ENCODE peak calls at places on chromosomes 13 and 19, in ten cellular contexts. One of them, this sample, is unnamed.

GRCh38 chr19:58551123-58551497 is 3.8 kb downstream of the CHMP2A start:
- DNase-seq in GM23248: no peak
- DNase-seq in CD4-positive, CD25-positive, alpha-beta regulatory T cell: no peak
- DNase-seq in ovary: no peak
- DNase-seq in thoracic aorta: no peak
- DNase-seq in psoas muscle: no peak
- DNase-seq in tibial nerve: no peak
- DNase-seq in IMR-90: no peak
- DNase-seq in body of pancreas: no peak
- DNase-seq in transverse colon: no peak
- DNase-seq in this sample: no peak

GRCh38 chr13:90197722-90198121 is 1149.8 kb upstream of the MIR17HG start:
- DNase-seq in psoas muscle: no peak
- DNase-seq in tibial nerve: no peak
- DNase-seq in thoracic aorta: no peak
- DNase-seq in ovary: no peak
- DNase-seq in CD4-positive, CD25-positive, alpha-beta regulatory T cell: no peak
- DNase-seq in transverse colon: no peak
- DNase-seq in body of pancreas: no peak
- DNase-seq in GM23248: peak; percentile 55
- DNase-seq in IMR-90: no peak
- DNase-seq in this sample: no peak

GRCh38 chr13:74132768-74133656 is 1.2 kb downstream of the KLF12 start:
- DNase-seq in GM23248: peak; percentile 64
- DNase-seq in CD4-positive, CD25-positive, alpha-beta regulatory T cell: peak; percentile 56
- DNase-seq in IMR-90: peak; percentile 50
- DNase-seq in psoas muscle: peak; percentile 60
- DNase-seq in transverse colon: peak; percentile 26
- DNase-seq in body of pancreas: peak; percentile 8
- DNase-seq in thoracic aorta: no peak
- DNase-seq in tibial nerve: no peak
- DNase-seq in ovary: peak; percentile 41
- DNase-seq in this sample: peak; percentile 48

GRCh38 chr19:49436381-49437017 is 4.8 kb downstream of the SLC17A7 start:
- DNase-seq in GM23248: peak; percentile 54
- DNase-seq in CD4-positive, CD25-positive, alpha-beta regulatory T cell: peak; percentile 63
- DNase-seq in tibial nerve: no peak
- DNase-seq in psoas muscle: no peak
- DNase-seq in thoracic aorta: no peak
- DNase-seq in IMR-90: no peak
- DNase-seq in body of pancreas: no peak
- DNase-seq in transverse colon: no peak
- DNase-seq in ovary: no peak
- DNase-seq in this sample: no peak

GRCh38 chr13:105538346-105538745 is 997.1 kb downstream of the EFNB2 start:
- DNase-seq in IMR-90: no peak
- DNase-seq in transverse colon: no peak
- DNase-seq in tibial nerve: no peak
- DNase-seq in GM23248: no peak
- DNase-seq in body of pancreas: no peak
- DNase-seq in psoas muscle: no peak
- DNase-seq in ovary: no peak
- DNase-seq in thoracic aorta: no peak
- DNase-seq in CD4-positive, CD25-positive, alpha-beta regulatory T cell: no peak
- DNase-seq in this sample: no peak

GRCh38 chr13:23965346-23965745 is 68.0 kb upstream of the C1QTNF9B start:
- DNase-seq in tibial nerve: no peak
- DNase-seq in GM23248: no peak
- DNase-seq in psoas muscle: no peak
- DNase-seq in thoracic aorta: no peak
- DNase-seq in IMR-90: no peak
- DNase-seq in ovary: no peak
- DNase-seq in CD4-positive, CD25-positive, alpha-beta regulatory T cell: no peak
- DNase-seq in body of pancreas: no peak
- DNase-seq in transverse colon: no peak
- DNase-seq in this sample: no peak

GRCh38 chr19:19460761-19461265 is 54.5 kb downstream of the TSSK6 start:
- DNase-seq in ovary: peak; percentile 39
- DNase-seq in CD4-positive, CD25-positive, alpha-beta regulatory T cell: peak; percentile 84
- DNase-seq in body of pancreas: peak; percentile 57
- DNase-seq in IMR-90: peak; percentile 30
- DNase-seq in psoas muscle: peak; percentile 84
- DNase-seq in thoracic aorta: no peak
- DNase-seq in GM23248: peak; percentile 74
- DNase-seq in tibial nerve: peak; percentile 56
- DNase-seq in transverse colon: peak; percentile 52
- DNase-seq in this sample: peak; percentile 65

GRCh38 chr19:39426170-39426569 is 9.6 kb downstream of the RPS16 start:
- DNase-seq in ovary: no peak
- DNase-seq in thoracic aorta: no peak
- DNase-seq in IMR-90: no peak
- DNase-seq in GM23248: no peak
- DNase-seq in CD4-positive, CD25-positive, alpha-beta regulatory T cell: no peak
- DNase-seq in tibial nerve: no peak
- DNase-seq in transverse colon: no peak
- DNase-seq in psoas muscle: no peak
- DNase-seq in body of pancreas: no peak
- DNase-seq in this sample: no peak

GRCh38 chr13:48126944-48127814 is 32.3 kb upstream of the MED4 start:
- DNase-seq in transverse colon: peak; percentile 19
- DNase-seq in body of pancreas: peak; percentile 50
- DNase-seq in IMR-90: peak; percentile 60
- DNase-seq in tibial nerve: peak; percentile 75
- DNase-seq in GM23248: peak; percentile 77
- DNase-seq in thoracic aorta: peak; percentile 25
- DNase-seq in CD4-positive, CD25-positive, alpha-beta regulatory T cell: peak; percentile 85
- DNase-seq in psoas muscle: peak; percentile 85
- DNase-seq in ovary: peak; percentile 66
- DNase-seq in this sample: peak; percentile 80

GRCh38 chr19:1130801-1131717 is 27.3 kb downstream of the GPX4 start:
- DNase-seq in GM23248: peak; percentile 55
- DNase-seq in body of pancreas: no peak
- DNase-seq in ovary: no peak
- DNase-seq in tibial nerve: no peak
- DNase-seq in psoas muscle: no peak
- DNase-seq in IMR-90: no peak
- DNase-seq in transverse colon: peak; percentile 70
- DNase-seq in CD4-positive, CD25-positive, alpha-beta regulatory T cell: peak; percentile 82
- DNase-seq in thoracic aorta: no peak
- DNase-seq in this sample: peak; percentile 45

GRCh38 chr19:782195-783043 is 14.8 kb upstream of the PTBP1 start:
- DNase-seq in psoas muscle: no peak
- DNase-seq in tibial nerve: no peak
- DNase-seq in transverse colon: no peak
- DNase-seq in GM23248: peak; percentile 65
- DNase-seq in ovary: no peak
- DNase-seq in thoracic aorta: no peak
- DNase-seq in IMR-90: peak; percentile 33
- DNase-seq in CD4-positive, CD25-positive, alpha-beta regulatory T cell: no peak
- DNase-seq in body of pancreas: peak; percentile 66
- DNase-seq in this sample: no peak

GRCh38 chr13:20221772-20222171 is 10.3 kb downstream of the GJB6 start:
- DNase-seq in body of pancreas: peak; percentile 25
- DNase-seq in GM23248: peak; percentile 49
- DNase-seq in transverse colon: no peak
- DNase-seq in tibial nerve: no peak
- DNase-seq in thoracic aorta: no peak
- DNase-seq in CD4-positive, CD25-positive, alpha-beta regulatory T cell: no peak
- DNase-seq in ovary: no peak
- DNase-seq in IMR-90: no peak
- DNase-seq in psoas muscle: no peak
- DNase-seq in this sample: no peak

GRCh38 chr19:54470991-54471782 is 1.9 kb downstream of the CDC42EP5 start:
- DNase-seq in GM23248: peak; percentile 68
- DNase-seq in thoracic aorta: no peak
- DNase-seq in body of pancreas: peak; percentile 74
- DNase-seq in ovary: peak; percentile 33
- DNase-seq in tibial nerve: peak; percentile 37
- DNase-seq in psoas muscle: peak; percentile 59
- DNase-seq in IMR-90: no peak
- DNase-seq in CD4-positive, CD25-positive, alpha-beta regulatory T cell: no peak
- DNase-seq in transverse colon: peak; percentile 62
- DNase-seq in this sample: no peak

GRCh38 chr13:34990399-34991224 is 48.5 kb downstream of the NBEA start:
- DNase-seq in tibial nerve: no peak
- DNase-seq in GM23248: no peak
- DNase-seq in thoracic aorta: no peak
- DNase-seq in transverse colon: no peak
- DNase-seq in IMR-90: no peak
- DNase-seq in body of pancreas: no peak
- DNase-seq in psoas muscle: no peak
- DNase-seq in ovary: no peak
- DNase-seq in CD4-positive, CD25-positive, alpha-beta regulatory T cell: no peak
- DNase-seq in this sample: no peak

DNA sequence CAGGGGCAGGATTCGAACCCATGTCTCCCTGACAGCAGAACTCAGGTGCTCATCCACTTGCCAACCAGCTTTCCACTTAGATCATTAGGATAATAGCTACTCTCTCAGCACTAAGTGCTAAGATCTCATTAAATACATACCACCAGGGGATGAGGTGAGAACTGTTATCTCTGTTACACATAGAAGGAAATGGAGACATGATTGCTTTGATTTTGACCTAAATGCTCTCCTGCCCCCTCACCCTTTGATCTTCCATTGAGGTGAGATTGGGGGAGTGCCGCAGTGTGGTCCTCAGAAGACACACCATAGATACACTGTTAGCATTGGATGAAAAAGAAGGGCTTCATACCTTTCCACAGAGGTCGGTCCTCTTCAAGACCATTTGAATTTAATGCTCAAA is 38.9 kb upstream of the NPAS1 start:
- DNase-seq in GM23248: no peak
- DNase-seq in CD4-positive, CD25-positive, alpha-beta regulatory T cell: no peak
- DNase-seq in thoracic aorta: no peak
- DNase-seq in tibial nerve: no peak
- DNase-seq in body of pancreas: no peak
- DNase-seq in IMR-90: no peak
- DNase-seq in transverse colon: no peak
- DNase-seq in psoas muscle: no peak
- DNase-seq in ovary: no peak
- DNase-seq in this sample: no peak
- H3K4me1 ChIP-seq in GM23248: peaks cover 56% of the 10 kb centered on the region
- H3K4me1 ChIP-seq in CD4-positive, CD25-positive, alpha-beta regulatory T cell: no peaks in the 10 kb centered on the region
- H3K4me1 ChIP-seq in thoracic aorta: peaks cover 69% of the 10 kb centered on the region
- H3K4me1 ChIP-seq in tibial nerve: peaks cover 51% of the 10 kb centered on the region
- H3K4me1 ChIP-seq in body of pancreas: peaks cover 36% of the 10 kb centered on the region
- H3K4me1 ChIP-seq in IMR-90: peaks cover 34% of the 10 kb centered on the region
- H3K4me1 ChIP-seq in transverse colon: peaks cover 40% of the 10 kb centered on the region
- H3K4me1 ChIP-seq in psoas muscle: peaks cover 83% of the 10 kb centered on the region
- H3K4me1 ChIP-seq in ovary: peaks cover 28% of the 10 kb centered on the region
- H3K4me1 ChIP-seq in this sample: no peaks in the 10 kb centered on the region

GRCh38 chr13:98564204-98564603 is 12.7 kb downstream of the STK24 start:
- DNase-seq in IMR-90: no peak
- DNase-seq in transverse colon: no peak
- DNase-seq in CD4-positive, CD25-positive, alpha-beta regulatory T cell: no peak
- DNase-seq in GM23248: peak; percentile 0
- DNase-seq in thoracic aorta: no peak
- DNase-seq in tibial nerve: no peak
- DNase-seq in psoas muscle: no peak
- DNase-seq in body of pancreas: no peak
- DNase-seq in ovary: no peak
- DNase-seq in this sample: no peak

GRCh38 chr13:98570929-98571372 is 6.0 kb downstream of the STK24 start:
- DNase-seq in ovary: no peak
- DNase-seq in psoas muscle: no peak
- DNase-seq in thoracic aorta: no peak
- DNase-seq in CD4-positive, CD25-positive, alpha-beta regulatory T cell: peak; percentile 80
- DNase-seq in body of pancreas: peak; percentile 34
- DNase-seq in IMR-90: no peak
- DNase-seq in GM23248: no peak
- DNase-seq in tibial nerve: no peak
- DNase-seq in transverse colon: peak; percentile 61
- DNase-seq in this sample: no peak

GRCh38 chr13:98563071-98563470 is 13.8 kb downstream of the STK24 start:
- DNase-seq in thoracic aorta: no peak
- DNase-seq in psoas muscle: no peak
- DNase-seq in transverse colon: no peak
- DNase-seq in CD4-positive, CD25-positive, alpha-beta regulatory T cell: peak; percentile 85
- DNase-seq in IMR-90: no peak
- DNase-seq in tibial nerve: no peak
- DNase-seq in body of pancreas: no peak
- DNase-seq in ovary: no peak
- DNase-seq in GM23248: peak; percentile 35
- DNase-seq in this sample: peak; percentile 75

GRCh38 chr13:98567140-98567539 is 9.8 kb downstream of the STK24 start:
- DNase-seq in CD4-positive, CD25-positive, alpha-beta regulatory T cell: no peak
- DNase-seq in body of pancreas: no peak
- DNase-seq in thoracic aorta: no peak
- DNase-seq in ovary: no peak
- DNase-seq in GM23248: no peak
- DNase-seq in transverse colon: no peak
- DNase-seq in tibial nerve: no peak
- DNase-seq in psoas muscle: no peak
- DNase-seq in IMR-90: no peak
- DNase-seq in this sample: no peak

GRCh38 chr13:98565726-98566577 is 11.0 kb downstream of the STK24 start:
- DNase-seq in ovary: no peak
- DNase-seq in thoracic aorta: no peak
- DNase-seq in body of pancreas: peak; percentile 54
- DNase-seq in transverse colon: peak; percentile 77
- DNase-seq in GM23248: peak; percentile 52
- DNase-seq in psoas muscle: peak; percentile 70
- DNase-seq in tibial nerve: no peak
- DNase-seq in IMR-90: no peak
- DNase-seq in CD4-positive, CD25-positive, alpha-beta regulatory T cell: no peak
- DNase-seq in this sample: no peak
- H3K4me1 ChIP-seq in ovary: peaks cover 29% of the 10 kb centered on the region
- H3K4me1 ChIP-seq in thoracic aorta: peaks cover 31% of the 10 kb centered on the region
- H3K4me1 ChIP-seq in body of pancreas: peaks cover 58% of the 10 kb centered on the region
- H3K4me1 ChIP-seq in transverse colon: peaks cover 80% of the 10 kb centered on the region
- H3K4me1 ChIP-seq in GM23248: peaks cover 37% of the 10 kb centered on the region
- H3K4me1 ChIP-seq in psoas muscle: peaks cover 51% of the 10 kb centered on the region
- H3K4me1 ChIP-seq in tibial nerve: peaks cover 65% of the 10 kb centered on the region
- H3K4me1 ChIP-seq in IMR-90: peaks cover 21% of the 10 kb centered on the region
- H3K4me1 ChIP-seq in CD4-positive, CD25-positive, alpha-beta regulatory T cell: peaks cover 93% of the 10 kb centered on the region
- H3K4me1 ChIP-seq in this sample: peaks cover 50% of the 10 kb centered on the region

DNA sequence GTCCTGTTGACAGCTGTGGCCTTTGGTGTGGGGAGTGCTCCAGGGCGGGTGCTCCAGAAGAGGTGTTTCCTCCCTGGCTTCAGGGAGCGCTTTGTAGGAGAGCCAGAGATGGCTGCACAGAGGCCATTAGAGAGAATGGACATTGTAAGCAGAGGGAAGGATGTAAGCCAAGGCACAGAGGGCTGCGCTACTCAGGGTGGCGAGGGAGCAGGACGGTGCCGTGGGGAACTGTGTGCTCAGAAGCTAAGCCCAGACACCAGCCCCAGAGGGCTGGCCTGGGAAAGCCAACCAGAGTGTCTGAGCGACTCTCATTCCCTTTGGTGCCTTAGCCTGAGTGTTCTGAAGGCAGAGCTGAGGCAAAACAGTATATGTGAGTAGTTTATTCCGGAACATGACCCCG is 92.2 kb downstream of the TSHZ3 start:
- DNase-seq in tibial nerve: no peak
- DNase-seq in thoracic aorta: no peak
- DNase-seq in GM23248: no peak
- DNase-seq in IMR-90: no peak
- DNase-seq in transverse colon: no peak
- DNase-seq in psoas muscle: no peak
- DNase-seq in body of pancreas: no peak
- DNase-seq in ovary: no peak
- DNase-seq in CD4-positive, CD25-positive, alpha-beta regulatory T cell: no peak
- DNase-seq in this sample: no peak
- H3K4me1 ChIP-seq in tibial nerve: no peaks in the 10 kb centered on the region
- H3K4me1 ChIP-seq in thoracic aorta: peaks cover 4% of the 10 kb centered on the region
- H3K4me1 ChIP-seq in GM23248: peaks cover 10% of the 10 kb centered on the region
- H3K4me1 ChIP-seq in IMR-90: peaks cover 12% of the 10 kb centered on the region
- H3K4me1 ChIP-seq in transverse colon: peaks cover 4% of the 10 kb centered on the region
- H3K4me1 ChIP-seq in psoas muscle: no peaks in the 10 kb centered on the region
- H3K4me1 ChIP-seq in body of pancreas: no peaks in the 10 kb centered on the region
- H3K4me1 ChIP-seq in ovary: peaks cover 7% of the 10 kb centered on the region
- H3K4me1 ChIP-seq in CD4-positive, CD25-positive, alpha-beta regulatory T cell: no peaks in the 10 kb centered on the region
- H3K4me1 ChIP-seq in this sample: no peaks in the 10 kb centered on the region

GRCh38 chr19:3098515-3099346 is 4.6 kb downstream of the GNA11 start:
- DNase-seq in IMR-90: peak; percentile 23
- DNase-seq in body of pancreas: peak; percentile 63
- DNase-seq in CD4-positive, CD25-positive, alpha-beta regulatory T cell: peak; percentile 42
- DNase-seq in tibial nerve: no peak
- DNase-seq in psoas muscle: peak; percentile 87
- DNase-seq in GM23248: peak; percentile 75
- DNase-seq in transverse colon: peak; percentile 59
- DNase-seq in ovary: no peak
- DNase-seq in thoracic aorta: no peak
- DNase-seq in this sample: no peak
- H3K4me1 ChIP-seq in IMR-90: peaks cover 22% of the 10 kb centered on the region
- H3K4me1 ChIP-seq in body of pancreas: peaks cover 78% of the 10 kb centered on the region
- H3K4me1 ChIP-seq in CD4-positive, CD25-positive, alpha-beta regulatory T cell: peaks cover 35% of the 10 kb centered on the region
- H3K4me1 ChIP-seq in tibial nerve: peaks cover 71% of the 10 kb centered on the region
- H3K4me1 ChIP-seq in psoas muscle: peaks cover 66% of the 10 kb centered on the region
- H3K4me1 ChIP-seq in GM23248: peaks cover 24% of the 10 kb centered on the region
- H3K4me1 ChIP-seq in transverse colon: peaks cover 71% of the 10 kb centered on the region
- H3K4me1 ChIP-seq in ovary: peaks cover 42% of the 10 kb centered on the region
- H3K4me1 ChIP-seq in thoracic aorta: peaks cover 41% of the 10 kb centered on the region
- H3K4me1 ChIP-seq in this sample: peaks cover 20% of the 10 kb centered on the region